ENCODE peak calls at places on chromosomes 6 and 20, in five cellular contexts. K is left cardiac atrium; M is activated CD4-positive, CD25-positive, alpha-beta regulatory T cell; O is cerebellum; V is dermis blood vessel endothelial cell. R is an unnamed sample.

GRCh38 chr6:108312604-108313003 is 17.8 kb downstream of the AFG1L start:
- DNase-seq in K (no peak), M (no peak), O (no peak), V (no peak), R (no peak)

GRCh38 chr20:14197097-14197496 is 140.3 kb downstream of the FLRT3 start:
- DNase-seq in K (no peak), M (no peak), O (no peak), V (no peak), R (no peak)

GRCh38 chr20:58481541-58482021 is 33.6 kb downstream of the APCDD1L start:
- DNase-seq in K (peak), M (peak), O (no peak), V (peak), R (peak)

GRCh38 chr6:39685486-39685826 is 39.8 kb downstream of the KIF6 start:
- DNase-seq in K (no peak), M (no peak), O (no peak), V (no peak), R (no peak)

GRCh38 chr6:137148291-137149076 is 25.0 kb downstream of the IL22RA2 start:
- DNase-seq in K (no peak), M (no peak), O (no peak), V (no peak), R (no peak)

GRCh38 chr6:12751694-12752304 is 35.2 kb downstream of the PHACTR1 start:
- DNase-seq in K (peak), M (no peak), O (no peak), V (peak), R (no peak)

GRCh38 chr20:13819885-13820645 is 35.2 kb downstream of the NDUFAF5 start:
- DNase-seq in K (peak), M (no peak), O (peak), V (peak), R (no peak)

GRCh38 chr6:97203343-97203742 is 79.7 kb downstream of the MMS22L start:
- DNase-seq in K (no peak), M (no peak), O (no peak), V (no peak), R (peak)